ENCODE peak calls at places on chromosomes 1 and 21, in six cellular contexts. X is non-pigmented ciliary epithelial cell, L is upper lobe of left lung, S is neural crest cell, R is C1 segment of cervical spinal cord, T is pancreas. M is an unnamed sample.

GRCh38 chr1:226029093-226029496 is 30.0 kb upstream of the SDE2 start:
- DNase-seq in X (no peak), L (no peak), S (no peak), R (no peak), T (peak; percentile 59), M (no peak)

GRCh38 chr21:44658913-44659595 is 1.3 kb downstream of the KRTAP12-3 start:
- DNase-seq in X (no peak), L (no peak), S (no peak), R (no peak), T (no peak), M (no peak)

GRCh38 chr1:197666769-197667285 is 108.5 kb downstream of the DENND1B start:
- DNase-seq in X (no peak), L (no peak), S (no peak), R (no peak), T (no peak), M (no peak)

GRCh38 chr21:45404726-45405270 is at the start of gene COL18A1:
- DNase-seq in X (no peak), L (peak; percentile 92), S (peak; percentile 43), R (no peak), T (peak; percentile 80), M (no peak)

GRCh38 chr1:1213153-1213918 is 617 bp downstream of the TNFRSF4 start:
- DNase-seq in X (no peak), L (peak; percentile 83), S (no peak), R (no peak), T (peak; percentile 31), M (no peak)

GRCh38 chr1:111535256-111536191 is 32.1 kb upstream of the ADORA3 start:
- DNase-seq in X (no peak), L (no peak), S (peak; percentile 14), R (no peak), T (no peak), M (no peak)

GRCh38 chr1:22569269-22569668 is 6.0 kb downstream of the EPHA8 start:
- DNase-seq in X (no peak), L (no peak), S (no peak), R (no peak), T (no peak), M (no peak)

GRCh38 chr1:178908358-178908757 is 37.5 kb upstream of the ANGPTL1 start:
- DNase-seq in X (peak; percentile 5), L (no peak), S (no peak), R (no peak), T (no peak), M (no peak)

GRCh38 chr1:182614796-182615451 is 10.7 kb upstream of the RGS16 start:
- DNase-seq in X (no peak), L (peak; percentile 94), S (peak; percentile 56), R (peak; percentile 68), T (peak; percentile 63), M (peak; percentile 62)

GRCh38 chr1:14568716-14569115 is 29.8 kb upstream of the KAZN start:
- DNase-seq in X (no peak), L (no peak), S (no peak), R (no peak), T (no peak), M (no peak)

GRCh38 chr1:100972185-100972584 is 53.4 kb downstream of the DPH5 start:
- DNase-seq in X (no peak), L (no peak), S (no peak), R (no peak), T (no peak), M (no peak)

GRCh38 chr1:43653339-43653738 is 3.4 kb downstream of the KDM4A start:
- DNase-seq in X (no peak), L (no peak), S (no peak), R (no peak), T (no peak), M (no peak)

GRCh38 chr21:29022141-29022540 is 2.3 kb upstream of the USP16 start:
- DNase-seq in X (no peak), L (no peak), S (no peak), R (no peak), T (no peak), M (no peak)

GRCh38 chr1:43548285-43549271 is 17.9 kb downstream of the PTPRF start:
- DNase-seq in X (no peak), L (no peak), S (no peak), R (no peak), T (no peak), M (no peak)

GRCh38 chr1:172360960-172361359 is 59.5 kb upstream of the C1orf105 start:
- DNase-seq in X (no peak), L (no peak), S (no peak), R (no peak), T (no peak), M (no peak)

GRCh38 chr1:26138974-26139558 is 19.8 kb upstream of the FAM110D start:
- DNase-seq in X (no peak), L (no peak), S (no peak), R (no peak), T (no peak), M (no peak)

GRCh38 chr1:204837440-204838084 is 33.1 kb upstream of the NFASC start:
- DNase-seq in X (peak; percentile 6), L (no peak), S (peak; percentile 80), R (no peak), T (peak; percentile 31), M (no peak)

GRCh38 chr1:245956225-245956624 is 550.9 kb downstream of the SMYD3 start:
- DNase-seq in X (peak; percentile 42), L (no peak), S (no peak), R (no peak), T (no peak), M (no peak)

GRCh38 chr1:43947890-43948437 is 1.2 kb downstream of the IPO13 start:
- DNase-seq in X (no peak), L (no peak), S (no peak), R (no peak), T (no peak), M (no peak)

GRCh38 chr1:41078616-41079015 is 57.1 kb upstream of the SLFNL1 start:
- DNase-seq in X (no peak), L (no peak), S (no peak), R (no peak), T (no peak), M (no peak)

GRCh38 chr1:216459651-216460200 is 36.5 kb upstream of the USH2A start:
- DNase-seq in X (no peak), L (no peak), S (no peak), R (no peak), T (no peak), M (no peak)

GRCh38 chr1:221708987-221709386 is 32.9 kb downstream of the DUSP10 start:
- DNase-seq in X (no peak), L (no peak), S (no peak), R (peak; percentile 4), T (peak; percentile 78), M (peak; percentile 39)